ENCODE peak calls at places on chromosomes 11 and 22, in four cellular contexts. E, I, J and K are unnamed samples.

GRCh38 chr11:63667993-63668392 is 3.2 kb downstream of the ATL3 start:
- DNase-seq in J (no peak), E (peak), I (peak), K (peak)

GRCh38 chr22:50687829-50688228 is 15.2 kb downstream of the SHANK3 start:
- DNase-seq in J (peak), I (no peak), E (no peak), K (no peak)

GRCh38 chr11:63510360-63511130 is 4.7 kb downstream of the LGALS12 start:
- DNase-seq in J (peak), I (no peak), E (peak), K (peak)

GRCh38 chr22:23892626-23893445 is 1.3 kb upstream of the MIF start:
- DNase-seq in E (no peak), J (peak), I (no peak), K (no peak)

GRCh38 chr11:82978422-82979099 is 77.0 kb downstream of the DDIAS start:
- DNase-seq in I (peak), J (no peak), E (peak), K (peak)

GRCh38 chr11:44771252-44771734 is 44.5 kb downstream of the TSPAN18 start:
- DNase-seq in J (no peak), I (no peak), E (no peak), K (no peak)

GRCh38 chr11:122337241-122338176 is 221.5 kb upstream of the BLID start:
- DNase-seq in I (no peak), E (no peak), J (no peak), K (no peak)

GRCh38 chr22:50186789-50187523 is 1.2 kb downstream of the TRABD start:
- DNase-seq in I (peak), J (peak), E (peak), K (peak)

GRCh38 chr11:69442012-69442806 is 39.3 kb upstream of the LINC01488 start:
- DNase-seq in J (peak), E (peak), I (no peak), K (peak)

GRCh38 chr22:46737976-46738641 is at the start of gene CERK:
- DNase-seq in I (peak), J (peak), E (peak), K (peak)

GRCh38 chr22:45424241-45424731 is 10.8 kb downstream of the RIBC2 start:
- DNase-seq in I (no peak), J (peak), E (no peak), K (no peak)

GRCh38 chr22:19149047-19149883 is 827 bp downstream of the GSC2 start:
- DNase-seq in J (peak), E (no peak), I (no peak), K (peak)

GRCh38 chr11:119093951-119094815 is 7.5 kb downstream of the DPAGT1 start:
- DNase-seq in J (no peak), I (no peak), E (peak), K (peak)

GRCh38 chr11:79313513-79313912 is 127.3 kb downstream of the TENM4 start:
- DNase-seq in J (no peak), E (no peak), I (no peak), K (no peak)

GRCh38 chr11:117220999-117221774 is 10.7 kb downstream of the PCSK7 start:
- DNase-seq in I (no peak), J (no peak), E (no peak), K (peak)

GRCh38 chr11:63613517-63614135 is 607 bp downstream of the PLAAT3 start:
- DNase-seq in E (peak), J (peak), I (no peak), K (no peak)

GRCh38 chr11:45771942-45772522 is 32.9 kb upstream of the SLC35C1 start:
- DNase-seq in I (peak), E (peak), J (peak), K (peak)

GRCh38 chr22:41919357-41920224 is 4.7 kb upstream of the SHISA8 start:
- DNase-seq in I (no peak), E (peak), J (no peak), K (peak)

GRCh38 chr11:15716550-15716949 is 601.8 kb downstream of the INSC start:
- DNase-seq in J (no peak), I (no peak), E (peak), K (peak)

GRCh38 chr11:32213223-32213622 is 122.3 kb downstream of the RCN1 start:
- DNase-seq in E (peak), I (peak), J (no peak), K (peak)

GRCh38 chr11:109940816-109941215 is 152.4 kb upstream of the ZC3H12C start:
- DNase-seq in I (peak), E (peak), J (no peak), K (peak)

GRCh38 chr11:17154409-17155159 is 53.2 kb downstream of the PIK3C2A start:
- DNase-seq in J (no peak), I (no peak), E (no peak), K (no peak)

GRCh38 chr11:43010042-43010441 is 301.8 kb upstream of the API5 start:
- DNase-seq in J (no peak), E (no peak), I (no peak), K (no peak)

GRCh38 chr11:64659417-64660144 is 63.4 kb downstream of the NRXN2 start:
- DNase-seq in J (peak), I (peak), E (peak), K (peak)

GRCh38 chr11:6413791-6414231 is 5.1 kb downstream of the APBB1 start:
- DNase-seq in J (no peak), E (no peak), I (no peak), K (no peak)

GRCh38 chr11:58845342-58845741 is 838 bp upstream of the GLYATL2 start:
- DNase-seq in I (no peak), E (no peak), J (no peak), K (no peak)

GRCh38 chr11:84261707-84262106 is 975.5 kb upstream of the CCDC90B start:
- DNase-seq in I (no peak), J (peak), E (no peak), K (peak)

GRCh38 chr11:131409307-131409706 is 38.9 kb downstream of the NTM start:
- DNase-seq in J (no peak), E (no peak), I (no peak), K (no peak)

GRCh38 chr11:131413217-131413616 is 42.8 kb downstream of the NTM start:
- DNase-seq in I (no peak), E (no peak), J (no peak), K (no peak)

GRCh38 chr11:131408011-131408640 is 37.7 kb downstream of the NTM start:
- DNase-seq in I (no peak), J (no peak), E (peak), K (peak)

GRCh38 chr11:131412061-131412460 is 41.6 kb downstream of the NTM start:
- DNase-seq in E (no peak), I (no peak), J (no peak), K (no peak)
- H3K4me3 ChIP-seq in E (no peak), I (no peak), J (no peak), K (no peak)

DNA sequence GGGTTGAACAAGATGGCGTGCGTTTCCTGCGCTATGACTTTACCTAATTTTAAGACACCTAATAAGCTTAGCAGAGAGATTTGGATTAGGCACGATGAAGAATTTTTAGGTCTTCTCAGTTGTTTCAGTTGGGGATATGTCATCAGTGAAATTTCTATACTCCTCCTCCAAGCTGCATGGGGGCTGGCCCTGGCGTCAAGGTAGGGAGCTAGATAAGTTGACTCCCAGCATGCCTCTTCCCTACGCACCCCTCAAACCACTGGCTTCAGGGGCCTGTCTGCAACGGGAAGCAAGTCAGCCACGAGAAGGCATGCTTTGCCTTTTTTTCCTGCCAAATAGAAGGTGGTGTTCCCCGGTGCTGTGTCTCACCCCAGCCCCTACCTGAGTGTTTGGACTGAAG is 13.3 kb downstream of the DGAT2 start:
- DNase-seq in I (no peak), E (no peak), J (peak), K (no peak)
- H3K4me3 ChIP-seq in I (no peak), E (no peak), J (no peak), K (no peak)

GRCh38 chr11:22626573-22627239 is 1.1 kb upstream of the FANCF start:
- DNase-seq in E (no peak), I (no peak), J (no peak), K (no peak)
- H3K4me3 ChIP-seq in E (no peak), I (peak), J (peak), K (no peak)

GRCh38 chr22:38923463-38924196 is 33.8 kb upstream of the APOBEC3A start:
- DNase-seq in E (peak), I (peak), J (no peak), K (peak)
- H3K4me3 ChIP-seq in E (peak), I (peak), J (no peak), K (peak)

DNA sequence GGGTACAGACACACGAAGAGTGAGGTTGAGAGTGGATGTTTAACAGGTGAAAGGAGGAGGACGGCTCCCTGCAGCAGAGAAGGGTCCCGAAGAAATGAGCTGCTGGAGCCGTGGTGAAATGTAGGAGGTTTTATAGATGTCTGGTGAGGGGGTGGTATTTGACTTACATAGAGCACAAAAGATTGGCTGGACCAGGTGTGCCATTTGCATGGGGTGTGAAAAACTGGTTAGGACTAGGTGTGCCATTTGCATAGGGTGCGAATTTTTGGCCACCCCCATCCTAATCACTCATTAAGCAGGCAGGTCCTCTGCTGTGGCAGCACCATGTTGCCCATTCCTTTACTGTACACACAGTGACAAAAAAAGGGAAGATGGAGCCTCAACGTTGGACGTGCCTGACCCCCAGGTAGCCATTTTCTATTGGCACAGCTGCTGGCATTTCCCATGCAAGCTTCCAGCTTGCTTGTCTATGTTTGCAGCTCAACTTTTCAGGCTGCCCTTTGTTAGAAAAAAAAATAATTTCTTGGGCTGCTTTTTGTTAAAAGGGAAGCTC is 581.7 kb upstream of the B3GAT1 start:
- DNase-seq in J (no peak), E (no peak), I (no peak), K (no peak)
- H3K4me3 ChIP-seq in J (no peak), E (no peak), I (no peak), K (no peak)